ENCODE peak calls at places on chromosomes 13 and 19, in four cellular contexts. R is IMR-90, Y is neuronal stem cell, U is H1. V is an unnamed sample.

GRCh38 chr19:29677001-29677781 is 11.9 kb downstream of the PLEKHF1 start:
- DNase-seq in Y (no peak), U (no peak), R (no peak), V (peak)

GRCh38 chr13:52048516-52048915 is 24.0 kb downstream of the UTP14C start:
- DNase-seq in Y (no peak), R (peak), U (no peak), V (no peak)

GRCh38 chr13:80977168-80977567 is 636.2 kb upstream of the SPRY2 start:
- DNase-seq in U (no peak), Y (no peak), R (no peak), V (no peak)

GRCh38 chr13:101751488-101751887 is 299.0 kb downstream of the ITGBL1 start:
- DNase-seq in Y (no peak), R (peak), U (no peak), V (peak)

GRCh38 chr13:40114305-40114896 is 458.9 kb downstream of the COG6 start:
- DNase-seq in U (no peak), R (no peak), Y (no peak), V (no peak)

GRCh38 chr13:80131204-80131603 is 209.7 kb downstream of the SPRY2 start:
- DNase-seq in Y (no peak), R (peak), U (no peak), V (peak)

GRCh38 chr13:87089391-87089790 is 581.8 kb upstream of the SLITRK5 start:
- DNase-seq in U (no peak), R (peak), Y (no peak), V (peak)

GRCh38 chr19:50909240-50910070 is 1.7 kb downstream of the KLK4 start:
- DNase-seq in Y (peak), U (peak), R (no peak), V (peak)

GRCh38 chr13:77429320-77430142 is 102.6 kb upstream of the MYCBP2 start:
- DNase-seq in R (no peak), Y (no peak), U (no peak), V (no peak)

GRCh38 chr19:57351867-57352266 is 796 bp downstream of the ZNF304 start:
- DNase-seq in Y (no peak), R (peak), U (no peak), V (peak)

GRCh38 chr13:108083056-108083455 is 132.3 kb downstream of the LIG4 start:
- DNase-seq in Y (no peak), R (no peak), U (no peak), V (peak)

GRCh38 chr13:33882804-33883203 is 64.9 kb downstream of the RFC3 start:
- DNase-seq in R (no peak), Y (no peak), U (no peak), V (no peak)

GRCh38 chr13:81888855-81889254 is 1547.9 kb upstream of the SPRY2 start:
- DNase-seq in Y (no peak), R (no peak), U (no peak), V (no peak)

GRCh38 chr19:3359850-3360493 is 6.4 kb upstream of the NFIC start:
- DNase-seq in U (no peak), Y (no peak), R (no peak), V (no peak)

GRCh38 chr19:49475191-49475932 is 1.3 kb downstream of the FLT3LG start:
- DNase-seq in U (no peak), R (no peak), Y (no peak), V (no peak)

GRCh38 chr19:46953955-46954501 is 65.6 kb upstream of the NPAS1 start:
- DNase-seq in R (no peak), Y (no peak), U (no peak), V (no peak)

GRCh38 chr13:92175330-92175729 is 776.9 kb downstream of the GPC5 start:
- DNase-seq in R (peak), Y (peak), U (no peak), V (peak)

GRCh38 chr13:45482571-45483173 is 17.9 kb downstream of the COG3 start:
- DNase-seq in Y (no peak), U (no peak), R (peak), V (no peak)

GRCh38 chr13:42969558-42970172 is 22.4 kb downstream of the EPSTI1 start:
- DNase-seq in U (peak), R (peak), Y (peak), V (peak)

GRCh38 chr19:53898680-53899341 is 10.3 kb upstream of the CACNG7 start:
- DNase-seq in R (no peak), Y (no peak), U (peak), V (peak)

GRCh38 chr19:38506723-38507550 is 73.4 kb downstream of the RYR1 start:
- DNase-seq in U (peak), Y (peak), R (no peak), V (peak)

GRCh38 chr19:14416743-14417214 is 2.4 kb downstream of the DDX39A start:
- DNase-seq in Y (no peak), R (no peak), U (no peak), V (no peak)

GRCh38 chr13:51870616-51871015 is 8.8 kb downstream of the CCDC70 start:
- DNase-seq in Y (no peak), U (no peak), R (no peak), V (no peak)

GRCh38 chr13:28049215-28049614 is 51.2 kb downstream of the FLT3 start:
- DNase-seq in Y (no peak), R (no peak), U (no peak), V (no peak)

GRCh38 chr13:48094781-48095502 is at the start of gene MED4:
- DNase-seq in R (peak), Y (peak), U (peak), V (peak)
- H3K18ac ChIP-seq in R (no peak), Y (peak), U (no peak), V (peak)

GRCh38 chr13:41386206-41386605 is 71.1 kb upstream of the RGCC start:
- DNase-seq in U (no peak), Y (no peak), R (no peak), V (no peak)
- H3K4me3 ChIP-seq in U (no peak), Y (no peak), R (no peak), V (no peak)

GRCh38 chr13:98217597-98217996 is 40.5 kb upstream of the RNF113B start:
- DNase-seq in Y (no peak), U (no peak), R (no peak), V (no peak)
- H3K18ac ChIP-seq in Y (no peak), U (no peak), R (peak), V (no peak)

DNA sequence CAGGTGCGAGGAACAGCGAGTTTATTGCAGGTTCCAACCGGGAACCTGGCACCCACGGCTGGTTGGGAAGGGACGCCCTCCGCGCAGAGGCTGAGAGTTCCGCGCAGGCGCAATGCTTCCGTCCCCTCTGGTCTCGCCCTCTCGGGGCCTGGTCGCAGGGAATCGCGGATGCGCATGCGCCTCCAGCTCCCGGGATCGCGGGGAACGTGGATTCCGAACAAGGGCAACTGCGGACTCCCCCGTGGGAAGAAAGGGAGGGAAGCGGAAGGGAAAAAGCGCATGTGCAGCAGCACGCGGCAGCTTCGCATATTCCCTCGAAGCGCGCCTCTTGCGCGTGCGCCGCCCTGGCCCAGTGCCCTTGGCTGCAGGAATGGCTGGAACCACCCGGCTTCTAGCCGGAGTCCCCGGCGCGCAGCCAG is 1.1 kb downstream of the TSSK6 start:
- DNase-seq in R (no peak), U (no peak), Y (no peak), V (no peak)
- H3K4me3 ChIP-seq in R (no peak), U (no peak), Y (no peak), V (no peak)

DNA sequence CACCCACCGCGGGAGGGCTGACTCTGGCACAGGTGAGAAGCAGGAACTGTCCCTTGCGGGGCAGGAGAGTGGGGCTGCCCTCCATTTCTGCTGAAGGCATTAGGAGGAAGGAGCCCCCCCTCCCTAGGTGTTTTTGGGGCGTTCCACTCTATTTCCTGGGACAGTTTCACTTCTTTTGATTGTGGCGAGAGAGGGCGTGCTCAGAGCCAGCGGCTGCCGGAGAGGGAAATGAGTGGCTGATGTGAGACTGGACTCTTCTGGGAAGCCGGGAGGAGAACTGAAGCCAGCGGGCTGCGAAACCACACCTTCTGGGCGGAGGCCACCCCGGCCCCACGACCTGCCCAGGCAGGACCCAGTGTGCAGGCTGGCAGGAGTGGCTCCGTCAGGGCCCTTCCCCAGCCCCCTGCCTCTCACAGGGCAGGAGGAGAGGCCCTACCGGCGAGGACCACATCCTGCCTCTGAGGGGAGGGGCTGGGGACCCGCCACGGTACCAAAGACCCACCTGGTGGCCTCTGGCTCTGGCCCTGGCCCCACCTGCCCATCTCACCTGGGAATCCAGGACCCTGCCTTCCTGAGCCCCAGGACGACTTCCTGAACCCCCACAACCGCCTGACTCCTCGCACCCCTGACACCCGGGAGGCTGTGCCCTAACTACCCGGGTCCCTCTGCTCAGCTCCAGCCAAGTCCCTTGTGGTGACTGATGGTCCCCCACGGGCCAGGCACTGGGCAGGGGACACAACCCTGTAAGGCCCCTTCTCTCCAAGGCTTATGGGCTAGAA is 25.9 kb downstream of the MPND start:
- DNase-seq in Y (no peak), R (no peak), U (peak), V (peak)
- H3K18ac ChIP-seq in Y (peak), R (no peak), U (no peak), V (no peak)